ENCODE peak calls at places on chromosome 5, in seven cellular contexts. One of them, this sample, is unnamed.
A peak's percentile ranks its signal among the peaks of the same experiment; 100 is the strongest.

GRCh38 chr5:175609504-175609903 is 48.4 kb upstream of the HRH2 start:
- DNase-seq in A549: no peak
- DNase-seq in sigmoid colon: no peak
- DNase-seq in K562: no peak
- DNase-seq in H1: no peak
- DNase-seq in tibial nerve: no peak
- DNase-seq in stomach: no peak
- DNase-seq in this sample: no peak

GRCh38 chr5:10548418-10549122 is 15.3 kb upstream of the ANKRD33B start:
- DNase-seq in A549: no peak
- DNase-seq in tibial nerve: no peak
- DNase-seq in sigmoid colon: peak; percentile 27
- DNase-seq in H1: peak; percentile 60
- DNase-seq in K562: no peak
- DNase-seq in stomach: no peak
- DNase-seq in this sample: no peak

GRCh38 chr5:141855265-141856029 is 22.8 kb downstream of the PCDH1 start:
- DNase-seq in tibial nerve: no peak
- DNase-seq in K562: no peak
- DNase-seq in sigmoid colon: no peak
- DNase-seq in H1: no peak
- DNase-seq in A549: no peak
- DNase-seq in stomach: peak; percentile 57
- DNase-seq in this sample: no peak

GRCh38 chr5:43305948-43306563 is 7.2 kb downstream of the HMGCS1 start:
- DNase-seq in H1: no peak
- DNase-seq in stomach: no peak
- DNase-seq in tibial nerve: peak; percentile 33
- DNase-seq in sigmoid colon: no peak
- DNase-seq in K562: peak; percentile 44
- DNase-seq in A549: peak; percentile 35
- DNase-seq in this sample: no peak

GRCh38 chr5:7876867-7877266 is 7.9 kb downstream of the MTRR start:
- DNase-seq in A549: no peak
- DNase-seq in stomach: no peak
- DNase-seq in tibial nerve: no peak
- DNase-seq in sigmoid colon: no peak
- DNase-seq in H1: no peak
- DNase-seq in K562: no peak
- DNase-seq in this sample: no peak

GRCh38 chr5:74433255-74434123 is 207.0 kb downstream of the ENC1 start:
- DNase-seq in A549: no peak
- DNase-seq in sigmoid colon: no peak
- DNase-seq in H1: no peak
- DNase-seq in K562: no peak
- DNase-seq in stomach: no peak
- DNase-seq in tibial nerve: no peak
- DNase-seq in this sample: no peak

GRCh38 chr5:141811287-141812155 is 66.7 kb downstream of the PCDH1 start:
- DNase-seq in sigmoid colon: no peak
- DNase-seq in K562: peak; percentile 81
- DNase-seq in stomach: no peak
- DNase-seq in tibial nerve: no peak
- DNase-seq in A549: peak; percentile 62
- DNase-seq in H1: peak; percentile 89
- DNase-seq in this sample: no peak

GRCh38 chr5:9409413-9410089 is 136.3 kb downstream of the SEMA5A start:
- DNase-seq in sigmoid colon: no peak
- DNase-seq in stomach: no peak
- DNase-seq in A549: no peak
- DNase-seq in H1: no peak
- DNase-seq in tibial nerve: no peak
- DNase-seq in K562: no peak
- DNase-seq in this sample: no peak

GRCh38 chr5:138953370-138954256 is 78.5 kb upstream of the LRRTM2 start:
- DNase-seq in A549: no peak
- DNase-seq in tibial nerve: peak; percentile 43
- DNase-seq in stomach: peak; percentile 87
- DNase-seq in H1: no peak
- DNase-seq in K562: no peak
- DNase-seq in sigmoid colon: peak; percentile 96
- DNase-seq in this sample: peak; percentile 78

GRCh38 chr5:88287846-88288588 is 19.4 kb upstream of the TMEM161B start:
- DNase-seq in K562: no peak
- DNase-seq in sigmoid colon: no peak
- DNase-seq in stomach: no peak
- DNase-seq in A549: no peak
- DNase-seq in tibial nerve: no peak
- DNase-seq in H1: no peak
- DNase-seq in this sample: no peak

GRCh38 chr5:134735243-134735642 is 3.1 kb upstream of the CAMLG start:
- DNase-seq in stomach: no peak
- DNase-seq in K562: no peak
- DNase-seq in A549: no peak
- DNase-seq in H1: no peak
- DNase-seq in tibial nerve: no peak
- DNase-seq in sigmoid colon: no peak
- DNase-seq in this sample: no peak

GRCh38 chr5:150352531-150353394 is 4.7 kb upstream of the TCOF1 start:
- DNase-seq in sigmoid colon: no peak
- DNase-seq in stomach: no peak
- DNase-seq in A549: no peak
- DNase-seq in H1: no peak
- DNase-seq in tibial nerve: no peak
- DNase-seq in K562: no peak
- DNase-seq in this sample: no peak
- TF ChIP-seq EP300 in sigmoid colon: no peak
- TF ChIP-seq EP300 in stomach: no peak
- TF ChIP-seq EP300 in A549: no peak
- TF ChIP-seq EP300 in H1: no peak
- TF ChIP-seq EP300 in tibial nerve: no peak
- TF ChIP-seq EP300 in K562: no peak
- TF ChIP-seq EP300 in this sample: no peak

GRCh38 chr5:136026636-136027035 is 2.2 kb upstream of the TGFBI start:
- DNase-seq in stomach: no peak
- DNase-seq in A549: no peak
- DNase-seq in tibial nerve: no peak
- DNase-seq in K562: no peak
- DNase-seq in sigmoid colon: no peak
- DNase-seq in H1: no peak
- DNase-seq in this sample: no peak

GRCh38 chr5:136025900-136026299 is 2.9 kb upstream of the TGFBI start:
- DNase-seq in H1: no peak
- DNase-seq in sigmoid colon: peak; percentile 77
- DNase-seq in stomach: no peak
- DNase-seq in A549: no peak
- DNase-seq in tibial nerve: no peak
- DNase-seq in K562: no peak
- DNase-seq in this sample: no peak

GRCh38 chr5:136028090-136028489 is 698 bp upstream of the TGFBI start:
- DNase-seq in K562: no peak
- DNase-seq in H1: no peak
- DNase-seq in tibial nerve: no peak
- DNase-seq in A549: no peak
- DNase-seq in stomach: no peak
- DNase-seq in sigmoid colon: peak; percentile 5
- DNase-seq in this sample: no peak

GRCh38 chr5:136028782-136029742 is at the start of gene TGFBI:
- DNase-seq in K562: peak; percentile 20
- DNase-seq in stomach: peak; percentile 66
- DNase-seq in tibial nerve: peak; percentile 50
- DNase-seq in A549: peak; percentile 83
- DNase-seq in H1: peak; percentile 79
- DNase-seq in sigmoid colon: peak; percentile 88
- DNase-seq in this sample: peak; percentile 65

DNA sequence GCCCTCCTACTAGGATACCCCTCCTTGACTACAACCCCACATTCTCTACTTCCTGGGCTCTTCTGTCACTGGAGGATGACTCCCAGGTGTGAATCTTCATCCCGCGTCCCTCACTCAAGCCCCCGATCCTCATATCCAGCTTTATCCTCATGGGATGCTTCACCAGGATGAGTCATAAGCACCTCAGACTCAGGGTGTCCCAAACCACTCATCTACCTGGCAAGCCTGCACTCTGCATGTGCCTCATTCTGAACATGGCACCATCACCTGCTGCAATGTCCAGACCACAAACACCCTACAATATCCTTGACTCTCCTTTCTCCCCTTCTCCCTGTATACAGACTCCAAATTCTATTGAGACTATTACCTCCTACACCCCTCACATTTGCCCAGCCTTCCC is 1.5 kb upstream of the TGFBI start:
- DNase-seq in tibial nerve: no peak
- DNase-seq in K562: no peak
- DNase-seq in A549: no peak
- DNase-seq in sigmoid colon: peak; percentile 34
- DNase-seq in stomach: no peak
- DNase-seq in H1: no peak
- DNase-seq in this sample: no peak
- TF ChIP-seq CTCF in tibial nerve: no peak
- TF ChIP-seq CTCF in K562: no peak
- TF ChIP-seq CTCF in A549: no peak
- TF ChIP-seq CTCF in sigmoid colon: no peak
- TF ChIP-seq CTCF in stomach: no peak
- TF ChIP-seq CTCF in H1: no peak
- TF ChIP-seq CTCF in this sample: no peak

DNA sequence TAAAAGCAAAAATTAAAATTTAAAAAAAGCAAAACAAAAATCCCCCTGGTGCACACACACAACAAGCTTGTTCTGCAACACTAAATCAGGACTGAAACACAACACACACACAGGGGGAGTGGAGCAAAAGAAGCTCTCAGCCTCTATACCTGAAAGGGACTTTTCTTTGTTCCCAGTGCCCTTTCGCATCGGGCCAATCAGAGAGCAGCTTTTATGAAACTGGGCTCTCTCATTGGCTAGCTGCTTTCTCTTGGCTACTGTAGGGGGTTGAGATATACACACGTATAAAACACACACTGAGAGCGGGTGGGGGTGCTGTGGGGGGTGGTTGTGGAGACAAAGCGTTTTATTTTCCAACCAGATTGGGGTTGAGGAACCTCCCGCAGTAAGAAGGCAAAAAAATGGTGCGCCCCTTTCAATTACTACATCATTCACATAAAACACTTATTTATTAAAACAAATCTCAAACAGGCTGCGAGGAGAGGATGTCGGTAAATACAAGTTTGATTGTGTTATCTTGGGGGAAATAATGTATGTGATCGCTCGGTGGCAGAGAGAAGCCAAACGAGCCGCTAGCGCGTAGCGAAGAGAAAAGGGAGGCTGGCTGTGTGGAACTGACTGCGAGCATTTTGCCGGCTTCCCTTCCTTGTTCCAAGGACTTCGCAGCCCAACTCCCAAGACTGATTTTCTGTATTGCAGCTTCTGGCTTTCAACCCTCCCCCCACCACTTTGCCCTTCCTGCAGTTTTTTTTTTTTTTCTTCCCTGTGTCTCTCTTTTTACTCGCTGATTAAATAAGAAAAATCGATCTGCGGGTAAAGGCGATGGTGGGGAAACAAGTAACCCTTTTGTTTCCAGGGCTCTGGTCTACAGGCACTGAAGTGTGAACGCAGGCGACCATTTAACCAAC is 2.5 kb upstream of the ZNF608 start:
- DNase-seq in K562: peak; percentile 68
- DNase-seq in stomach: peak; percentile 80
- DNase-seq in sigmoid colon: peak; percentile 88
- DNase-seq in tibial nerve: peak; percentile 67
- DNase-seq in H1: peak; percentile 73
- DNase-seq in A549: peak; percentile 93
- DNase-seq in this sample: peak; percentile 67
- TF ChIP-seq EP300 in K562: no peak
- TF ChIP-seq EP300 in stomach: no peak
- TF ChIP-seq EP300 in sigmoid colon: no peak
- TF ChIP-seq EP300 in tibial nerve: no peak
- TF ChIP-seq EP300 in H1: no peak
- TF ChIP-seq EP300 in A549: no peak
- TF ChIP-seq EP300 in this sample: no peak

GRCh38 chr5:1503301-1504243 is 20.2 kb downstream of the LPCAT1 start:
- DNase-seq in sigmoid colon: no peak
- DNase-seq in tibial nerve: peak; percentile 50
- DNase-seq in stomach: peak; percentile 46
- DNase-seq in A549: no peak
- DNase-seq in K562: no peak
- DNase-seq in H1: no peak
- DNase-seq in this sample: no peak
- TF ChIP-seq CTCF in sigmoid colon: no peak
- TF ChIP-seq CTCF in tibial nerve: no peak
- TF ChIP-seq CTCF in stomach: no peak
- TF ChIP-seq CTCF in A549: no peak
- TF ChIP-seq CTCF in K562: no peak
- TF ChIP-seq CTCF in H1: no peak
- TF ChIP-seq CTCF in this sample: no peak

This sample was measured in ovary.